ENCODE peak calls at places on chromosomes 1 and 21, in eight cellular contexts. G, C, P, E, O, K, Y and X are unnamed samples.

GRCh38 chr1:82110366-82111254 is 309.9 kb downstream of the ADGRL2 start:
- DNase-seq in E (no peak), Y (no peak), G (peak), O (no peak), K (no peak), C (no peak), P (peak), X (no peak)

GRCh38 chr1:62691062-62691844 is 3.1 kb upstream of the DOCK7 start:
- DNase-seq in P (no peak), E (no peak), K (no peak), C (no peak), G (peak), O (no peak), Y (no peak), X (no peak)

GRCh38 chr1:83716641-83717040 is 282.3 kb downstream of the TTLL7 start:
- DNase-seq in E (no peak), K (no peak), Y (no peak), G (no peak), O (no peak), P (no peak), C (no peak), X (no peak)

GRCh38 chr1:27606708-27607238 is 2.8 kb upstream of the AHDC1 start:
- DNase-seq in K (no peak), P (peak), E (no peak), O (no peak), C (no peak), Y (peak), G (peak), X (no peak)

GRCh38 chr21:14863745-14864210 is 201.0 kb downstream of the NRIP1 start:
- DNase-seq in O (peak), E (no peak), G (peak), P (no peak), Y (no peak), C (no peak), K (peak), X (peak)

GRCh38 chr1:119372493-119373086 is 4.0 kb downstream of the HAO2 start:
- DNase-seq in P (no peak), K (no peak), G (peak), C (peak), Y (peak), O (peak), E (peak), X (peak)

GRCh38 chr1:145999321-146000024 is 3.1 kb upstream of the TXNIP start:
- DNase-seq in G (no peak), O (no peak), E (no peak), Y (no peak), P (no peak), C (no peak), K (no peak), X (no peak)

GRCh38 chr1:62926681-62927252 is 142.8 kb downstream of the ATG4C start:
- DNase-seq in K (no peak), C (no peak), Y (no peak), G (no peak), O (no peak), E (no peak), P (no peak), X (no peak)

GRCh38 chr1:169466259-169467230 is 19.2 kb downstream of the SLC19A2 start:
- DNase-seq in O (peak), G (peak), Y (peak), C (peak), K (peak), P (peak), E (peak), X (peak)

GRCh38 chr1:1440941-1441888 is 5.7 kb downstream of the VWA1 start:
- DNase-seq in G (peak), Y (no peak), P (peak), E (peak), C (no peak), O (no peak), K (no peak), X (peak)

GRCh38 chr1:6499318-6499717 is 7.9 kb upstream of the PLEKHG5 start:
- DNase-seq in E (no peak), Y (no peak), P (no peak), K (no peak), C (no peak), O (no peak), G (no peak), X (no peak)

GRCh38 chr1:57192256-57192655 is 226.4 kb upstream of the C8B start:
- DNase-seq in K (no peak), Y (no peak), P (no peak), C (no peak), E (no peak), G (no peak), O (no peak), X (peak)

GRCh38 chr1:60759257-60759656 is 323.1 kb upstream of the NFIA start:
- DNase-seq in Y (no peak), P (no peak), K (no peak), O (no peak), C (no peak), G (no peak), E (no peak), X (no peak)

GRCh38 chr1:244239261-244239770 is 188.2 kb downstream of the ZBTB18 start:
- DNase-seq in G (no peak), K (no peak), O (no peak), P (peak), E (no peak), C (no peak), Y (peak), X (peak)

GRCh38 chr21:42992943-42993712 is 18.8 kb downstream of the PKNOX1 start:
- DNase-seq in Y (no peak), O (no peak), K (peak), C (no peak), P (no peak), E (no peak), G (no peak), X (peak)

GRCh38 chr21:29265690-29266479 is 32.8 kb upstream of the BACH1 start:
- DNase-seq in P (no peak), E (no peak), K (no peak), G (no peak), Y (no peak), O (no peak), C (no peak), X (no peak)

GRCh38 chr1:162036156-162036555 is 12.5 kb upstream of the OLFML2B start:
- DNase-seq in P (no peak), K (peak), C (no peak), O (no peak), E (no peak), Y (no peak), G (no peak), X (peak)

GRCh38 chr1:203129501-203130231 is 2.1 kb downstream of the ADORA1 start:
- DNase-seq in K (no peak), G (no peak), C (no peak), P (no peak), Y (no peak), O (no peak), E (no peak), X (no peak)

GRCh38 chr21:32477424-32477745 is 64.9 kb downstream of the EVA1C start:
- DNase-seq in Y (no peak), P (no peak), O (no peak), G (no peak), E (no peak), K (no peak), C (no peak), X (no peak)
- H3K4me2 ChIP-seq in Y (no peak), P (no peak), O (no peak), G (no peak), E (peak), K (no peak), C (no peak), X (no peak)

GRCh38 chr1:51305371-51305823 is 25.0 kb downstream of the TTC39A start:
- DNase-seq in E (no peak), C (no peak), G (peak), Y (no peak), K (no peak), O (peak), P (peak), X (no peak)
- H3K27ac ChIP-seq in E (no peak), C (no peak), G (peak), Y (no peak), K (no peak), O (peak), P (no peak), X (no peak)

DNA sequence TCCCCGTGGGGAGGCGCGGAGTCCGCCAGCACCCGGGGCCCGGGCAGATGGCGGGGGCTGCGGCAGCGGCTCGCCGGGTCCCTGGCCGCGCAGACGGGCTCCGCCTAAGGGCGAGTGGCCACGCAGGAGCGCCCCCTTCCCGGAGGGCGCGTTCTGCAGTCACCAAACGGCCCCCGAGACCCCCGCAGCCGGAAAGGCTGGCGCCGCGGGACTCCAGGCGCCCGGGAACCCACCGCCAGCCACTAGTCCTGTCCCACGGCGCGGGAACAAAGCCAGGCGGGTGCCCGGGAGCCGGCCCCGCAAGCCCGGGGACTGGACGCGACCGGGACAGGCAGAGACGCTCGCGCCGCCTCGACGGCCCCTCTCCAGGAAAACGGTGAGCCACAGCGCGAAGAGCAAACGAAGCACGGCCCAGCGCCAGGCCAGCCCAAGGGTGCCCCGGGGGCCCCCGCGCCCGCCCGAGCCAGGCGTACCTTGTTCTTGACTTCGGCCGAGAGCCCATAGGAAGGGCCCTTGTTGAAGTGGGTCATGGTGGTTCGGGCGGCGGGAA is 470 bp downstream of the CNN3 start:
- DNase-seq in O (peak), C (no peak), K (no peak), P (peak), Y (peak), G (peak), E (peak), X (peak)
- TF ChIP-seq CTCF in O (peak), C (peak), K (no peak), P (peak), Y (peak), G (peak), E (peak), X (peak)

GRCh38 chr21:34984356-34984755 is 64.7 kb downstream of the RUNX1 start:
- DNase-seq in E (no peak), Y (no peak), O (no peak), K (no peak), C (no peak), P (no peak), G (no peak), X (no peak)
- H3K4me2 ChIP-seq in E (no peak), Y (no peak), O (no peak), K (peak), C (no peak), P (no peak), G (no peak), X (no peak)

GRCh38 chr1:12454406-12455391 is 163.3 kb downstream of the DHRS3 start:
- DNase-seq in P (peak), G (no peak), C (no peak), Y (no peak), K (peak), E (no peak), O (peak), X (peak)
- H3K27ac ChIP-seq in P (peak), G (peak), C (no peak), Y (no peak), K (peak), E (no peak), O (peak), X (no peak)

GRCh38 chr1:8965121-8965820 is 19.6 kb downstream of the CA6 start:
- DNase-seq in O (no peak), K (peak), C (no peak), Y (no peak), E (no peak), G (no peak), P (no peak), X (no peak)

GRCh38 chr1:8962812-8963669 is 17.4 kb downstream of the CA6 start:
- DNase-seq in P (peak), E (peak), Y (no peak), O (peak), C (peak), K (no peak), G (peak), X (no peak)

GRCh38 chr1:8969937-8970336 is 24.3 kb downstream of the CA6 start:
- DNase-seq in E (no peak), Y (no peak), G (no peak), K (no peak), O (no peak), P (no peak), C (no peak), X (no peak)

GRCh38 chr1:8966606-8967005 is 20.9 kb downstream of the CA6 start:
- DNase-seq in E (no peak), K (no peak), G (no peak), O (no peak), Y (no peak), C (no peak), P (no peak), X (no peak)

GRCh38 chr1:8963940-8964339 is 18.3 kb downstream of the CA6 start:
- DNase-seq in Y (no peak), E (no peak), K (no peak), C (no peak), P (no peak), O (no peak), G (no peak), X (no peak)
- TF ChIP-seq CTCF in Y (no peak), E (no peak), K (no peak), C (no peak), P (no peak), O (no peak), G (no peak), X (no peak)

DNA sequence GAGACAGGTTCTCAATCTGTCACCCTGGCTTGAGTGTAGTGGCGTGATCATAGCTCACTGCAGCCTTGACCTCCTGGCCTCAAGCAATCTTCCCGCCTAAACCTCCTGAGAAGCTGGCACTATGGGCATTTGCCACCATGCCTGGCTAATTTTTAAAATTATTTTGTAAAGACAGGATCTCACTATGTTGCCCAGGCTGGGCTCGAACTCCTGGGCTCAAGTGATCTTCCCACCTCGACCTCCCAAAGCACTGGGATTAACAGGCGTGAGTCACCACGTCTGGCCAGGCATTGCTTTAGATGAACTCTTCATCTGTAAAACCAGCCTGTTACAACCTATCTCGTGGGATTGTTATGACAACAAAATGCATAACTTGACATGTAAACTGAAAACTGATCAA is 2.4 kb downstream of the COA6 start:
- DNase-seq in C (no peak), O (no peak), K (no peak), Y (no peak), P (no peak), E (no peak), G (no peak), X (no peak)
- H3K4me2 ChIP-seq in C (no peak), O (no peak), K (no peak), Y (no peak), P (no peak), E (no peak), G (no peak), X (no peak)

GRCh38 chr1:100861379-100861778 is 33.3 kb downstream of the EXTL2 start:
- DNase-seq in C (no peak), O (no peak), G (no peak), Y (peak), E (no peak), P (no peak), K (no peak), X (peak)
- H3K27ac ChIP-seq in C (no peak), O (no peak), G (no peak), Y (no peak), E (no peak), P (no peak), K (no peak), X (no peak)

DNA sequence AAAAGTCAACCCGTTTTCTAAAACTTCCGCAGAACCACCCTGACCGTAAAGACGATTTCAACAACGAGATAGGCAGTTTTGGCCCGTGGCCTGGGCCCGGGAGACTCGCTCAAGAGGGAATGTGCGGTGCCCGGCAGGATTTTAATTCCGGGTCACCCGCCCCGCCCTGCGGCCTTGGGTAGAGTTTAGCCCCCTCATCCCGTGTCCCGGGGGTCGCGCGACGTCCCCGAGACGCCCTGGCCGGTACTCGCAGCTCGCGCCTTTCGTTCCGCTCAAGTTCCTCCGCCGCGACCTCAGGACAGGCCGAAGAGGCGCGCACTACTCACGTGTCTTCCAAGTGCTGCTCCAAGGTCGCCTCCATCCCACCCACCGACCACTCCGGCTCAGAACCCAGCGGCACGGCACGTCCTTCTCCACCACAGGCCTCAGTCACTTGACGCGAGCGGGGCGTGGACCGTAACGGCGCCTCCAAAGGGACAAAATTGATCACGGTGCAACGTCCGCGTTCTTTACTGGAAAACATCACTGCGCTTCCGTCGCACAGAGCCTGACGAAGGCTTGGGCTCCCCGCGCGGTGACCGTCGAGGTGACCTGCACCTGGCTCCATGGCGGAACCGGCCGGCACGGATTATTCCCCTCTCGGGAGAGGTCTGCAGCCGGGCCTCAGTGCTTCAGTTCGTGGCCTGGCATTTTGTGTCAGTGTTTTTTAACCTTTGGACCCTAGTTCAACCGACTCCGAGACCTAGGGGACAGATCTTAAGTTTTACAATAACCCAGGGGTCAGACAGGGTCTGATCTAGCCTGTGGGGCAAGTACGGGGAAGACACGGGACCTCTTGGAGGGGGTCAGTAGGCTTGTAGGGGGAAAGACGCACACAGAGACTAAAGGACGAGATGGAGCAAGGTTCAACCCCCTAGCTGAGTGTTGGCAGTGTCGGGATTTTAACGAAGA is at the start of gene LAMTOR5:
- DNase-seq in C (peak), E (peak), K (peak), O (peak), Y (peak), P (peak), G (peak), X (peak)
- TF ChIP-seq CTCF in C (no peak), E (no peak), K (no peak), O (no peak), Y (peak), P (no peak), G (no peak), X (no peak)